ENCODE peak calls at places on chromosomes 13 and 19, in six cellular contexts. Y is breast epithelium, D is stomach, X is thyroid gland, J is gastrocnemius medialis, O is esophagus squamous epithelium. S is an unnamed sample.

GRCh38 chr13:109783447-109783814 is 3.0 kb downstream of the IRS2 start:
- DNase-seq in Y (no peak), D (no peak), X (no peak), J (no peak), O (no peak), S (no peak)

GRCh38 chr19:31461814-31462539 is 112.7 kb upstream of the TSHZ3 start:
- DNase-seq in Y (no peak), D (no peak), X (no peak), J (no peak), O (no peak), S (no peak)

GRCh38 chr19:17677002-17677401 is 11.2 kb downstream of the UNC13A start:
- DNase-seq in Y (no peak), D (no peak), X (no peak), J (no peak), O (no peak), S (no peak)

GRCh38 chr13:100584901-100585300 is 3.7 kb downstream of the GGACT start:
- DNase-seq in Y (no peak), D (no peak), X (no peak), J (no peak), O (no peak), S (no peak)

GRCh38 chr13:79398915-79399314 is 7.1 kb downstream of the RBM26 start:
- DNase-seq in Y (no peak), D (no peak), X (no peak), J (no peak), O (no peak), S (no peak)

GRCh38 chr13:110023729-110024645 is 237.6 kb upstream of the IRS2 start:
- DNase-seq in Y (no peak), D (peak), X (no peak), J (peak), O (no peak), S (no peak)

GRCh38 chr19:28294395-28294794 is 918.6 kb downstream of the UQCRFS1 start:
- DNase-seq in Y (no peak), D (no peak), X (no peak), J (no peak), O (no peak), S (no peak)

GRCh38 chr19:11446652-11447301 is 11.3 kb downstream of the PRKCSH start:
- DNase-seq in Y (no peak), D (peak), X (peak), J (no peak), O (no peak), S (no peak)

GRCh38 chr13:108508263-108508662 is 121.1 kb upstream of the MYO16 start:
- DNase-seq in Y (no peak), D (no peak), X (no peak), J (no peak), O (no peak), S (no peak)

GRCh38 chr19:55082023-55082851 is 6.6 kb downstream of the EPS8L1 start:
- DNase-seq in Y (no peak), D (no peak), X (no peak), J (no peak), O (no peak), S (no peak)

GRCh38 chr13:26719356-26719945 is 41.1 kb downstream of the GPR12 start:
- DNase-seq in Y (no peak), D (no peak), X (no peak), J (no peak), O (no peak), S (no peak)

GRCh38 chr13:19089315-19089714 is 92.3 kb downstream of the TUBA3C start:
- DNase-seq in Y (no peak), D (no peak), X (no peak), J (no peak), O (no peak), S (no peak)

GRCh38 chr13:30276178-30276577 is 31.2 kb downstream of the KATNAL1 start:
- DNase-seq in Y (no peak), D (no peak), X (no peak), J (no peak), O (no peak), S (no peak)

GRCh38 chr19:18865973-18866799 is 29.8 kb downstream of the CERS1 start:
- DNase-seq in Y (no peak), D (peak), X (peak), J (peak), O (no peak), S (peak)

GRCh38 chr19:15894359-15894758 is 3.5 kb downstream of the CYP4F2 start:
- DNase-seq in Y (no peak), D (no peak), X (no peak), J (no peak), O (no peak), S (no peak)

GRCh38 chr13:50509167-50509566 is 334.3 kb downstream of the DLEU7 start:
- DNase-seq in Y (no peak), D (no peak), X (no peak), J (no peak), O (no peak), S (no peak)

GRCh38 chr19:11422163-11423068 is 3.3 kb upstream of the RGL3 start:
- DNase-seq in Y (peak), D (peak), X (peak), J (peak), O (peak), S (peak)

GRCh38 chr13:40204246-40204645 is 462.2 kb downstream of the FOXO1 start:
- DNase-seq in Y (no peak), D (no peak), X (no peak), J (no peak), O (no peak), S (no peak)

GRCh38 chr19:32273483-32273882 is 71.9 kb upstream of the ZNF507 start:
- DNase-seq in Y (no peak), D (no peak), X (no peak), J (no peak), O (no peak), S (no peak)

GRCh38 chr13:69585656-69586055 is 522.0 kb upstream of the ATXN8OS start:
- DNase-seq in Y (no peak), D (no peak), X (no peak), J (no peak), O (no peak), S (no peak)

GRCh38 chr13:31846984-31847752 is 107.8 kb downstream of the RXFP2 start:
- DNase-seq in Y (no peak), D (no peak), X (no peak), J (no peak), O (no peak), S (no peak)

GRCh38 chr13:80363890-80364503 is 23.1 kb upstream of the SPRY2 start:
- DNase-seq in Y (no peak), D (no peak), X (no peak), J (no peak), O (no peak), S (no peak)

GRCh38 chr13:110799246-110800236 is 86.0 kb downstream of the ING1 start:
- DNase-seq in Y (no peak), D (no peak), X (no peak), J (no peak), O (no peak), S (no peak)

GRCh38 chr13:41678320-41678719 is 221.0 kb downstream of the RGCC start:
- DNase-seq in Y (no peak), D (no peak), X (no peak), J (no peak), O (no peak), S (no peak)

GRCh38 chr13:23391752-23392151 is 41.8 kb downstream of the SACS start:
- DNase-seq in Y (no peak), D (no peak), X (no peak), J (no peak), O (no peak), S (no peak)

GRCh38 chr19:8655340-8655709 is 24.9 kb downstream of the NFILZ start:
- DNase-seq in Y (no peak), D (no peak), X (no peak), J (no peak), O (no peak), S (no peak)

GRCh38 chr19:31803819-31804446 is 454.7 kb upstream of the TSHZ3 start:
- DNase-seq in Y (no peak), D (no peak), X (no peak), J (no peak), O (no peak), S (no peak)

DNA sequence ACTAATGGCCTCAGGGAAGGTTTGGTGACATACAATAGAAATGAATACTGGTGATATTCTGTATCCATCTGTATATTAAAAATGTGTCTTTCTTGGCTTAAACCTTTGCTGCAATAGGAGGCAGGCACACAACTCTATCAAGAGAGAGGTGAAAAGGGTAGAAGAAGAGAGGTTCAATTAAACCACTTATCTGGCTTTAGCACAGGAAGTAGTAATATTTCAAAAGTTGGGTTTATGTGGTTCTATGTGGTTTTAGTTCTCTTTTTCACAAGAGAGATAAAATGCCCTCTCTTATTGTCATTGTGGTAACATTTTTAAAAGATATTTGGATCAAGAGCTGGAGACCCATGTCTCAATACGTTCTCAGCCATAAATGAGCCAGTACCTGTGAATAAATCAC is 146.2 kb upstream of the FNDC3A start:
- DNase-seq in Y (no peak), D (no peak), X (no peak), J (no peak), O (no peak), S (no peak)
- TF ChIP-seq CTCF in Y (no peak), D (no peak), X (no peak), J (no peak), O (no peak), S (no peak)

DNA sequence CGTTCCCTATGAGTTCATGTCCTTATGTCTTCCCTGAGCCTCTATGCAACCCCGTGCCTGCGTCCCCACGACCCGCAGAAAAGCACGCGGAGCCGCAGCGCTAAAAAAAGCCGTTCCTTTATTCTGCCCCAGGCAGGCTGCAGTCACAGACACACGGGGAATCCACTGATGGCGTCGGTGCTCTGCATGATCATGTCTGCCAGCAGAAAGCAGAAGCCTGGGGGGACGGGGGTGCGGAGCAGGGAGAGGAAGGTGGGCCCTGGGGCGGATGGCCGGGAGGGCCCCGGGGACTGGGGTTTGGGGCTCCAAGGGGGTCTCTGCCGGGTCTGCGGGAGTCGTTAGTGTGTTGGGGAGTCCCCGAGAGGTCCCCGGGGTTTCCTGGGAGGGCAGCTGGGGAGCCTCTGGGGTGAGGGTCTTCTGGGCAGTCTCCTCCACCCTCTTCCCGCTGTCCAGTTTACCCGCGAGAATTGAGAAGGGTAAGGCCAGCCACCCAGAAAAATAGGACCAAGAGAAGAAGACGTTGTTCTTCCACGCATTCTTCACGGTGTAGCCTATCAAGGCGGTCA is 894 bp upstream of the ETFB start:
- DNase-seq in Y (no peak), D (peak), X (no peak), J (no peak), O (no peak), S (no peak)
- TF ChIP-seq POLR2A in Y (peak), D (no peak), X (peak), J (peak), O (peak), S (peak)

DNA sequence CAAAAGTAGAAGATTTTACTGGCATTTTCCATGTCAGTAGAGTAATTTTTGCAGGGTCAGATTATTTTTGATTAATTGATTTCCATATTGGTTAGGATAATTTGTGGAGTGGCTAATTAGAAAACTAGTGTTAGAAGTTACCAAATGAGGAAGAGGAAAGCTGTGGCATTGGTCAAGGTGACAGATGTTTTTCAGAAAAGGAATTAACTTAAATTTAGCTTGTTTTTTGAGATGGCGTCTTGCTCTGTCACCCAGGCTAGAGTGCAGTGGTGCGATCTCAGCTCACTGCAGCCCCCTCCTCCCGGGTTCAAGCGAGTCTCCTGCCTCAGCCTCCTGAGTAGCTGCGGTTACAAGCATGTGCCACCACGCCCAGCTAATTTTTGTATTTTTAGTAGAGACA is 28.8 kb downstream of the LSM14A start:
- DNase-seq in Y (no peak), D (no peak), X (no peak), J (no peak), O (no peak), S (no peak)
- TF ChIP-seq CTCF in Y (no peak), D (no peak), X (no peak), J (no peak), O (no peak), S (no peak)

GRCh38 chr13:112150352-112150751 is 83.4 kb downstream of the SOX1 start:
- DNase-seq in Y (no peak), D (no peak), X (peak), J (no peak), O (no peak), S (no peak)
- TF ChIP-seq POLR2A in Y (no peak), D (no peak), X (no peak), J (no peak), O (no peak), S (no peak)

S was measured in prostate gland.